ENCODE peak calls at places on chromosomes 2 and 18, in eight cellular contexts. K is A673, F is MM.1S, U is mammary epithelial cell, R is HepG2, A is K562, M is astrocyte, D is H1. E is an unnamed sample. For H3K9me3, the result is how much of the 10 kb centered on the place peaks cover.

GRCh38 chr2:110866496-110866895 is 134.1 kb downstream of the ACOXL start:
- DNase-seq in K (no peak), F (no peak), U (no peak), R (no peak), A (no peak), M (no peak), D (no peak), E (no peak)

GRCh38 chr18:41936471-41937134 is 18.4 kb upstream of the PIK3C3 start:
- DNase-seq in K (peak), F (no peak), U (no peak), R (no peak), A (no peak), M (no peak), D (no peak), E (peak)

GRCh38 chr18:56298935-56299334 is 339.5 kb downstream of the TXNL1 start:
- DNase-seq in K (peak), F (no peak), U (peak), R (no peak), A (peak), M (peak), D (no peak), E (no peak)

GRCh38 chr2:86035883-86036789 is 69.5 kb downstream of the POLR1A start:
- DNase-seq in K (peak), F (peak), U (peak), R (no peak), A (no peak), M (peak), D (no peak), E (no peak)

GRCh38 chr2:230865766-230866703 is 1.3 kb downstream of the ITM2C start:
- DNase-seq in K (peak), F (peak), U (peak), R (no peak), A (no peak), M (no peak), D (peak), E (no peak)

GRCh38 chr2:224009605-224010330 is 29.3 kb downstream of the SERPINE2 start:
- DNase-seq in K (peak), F (no peak), U (no peak), R (no peak), A (no peak), M (peak), D (no peak), E (no peak)

GRCh38 chr2:14626873-14627272 is 5.6 kb upstream of the LRATD1 start:
- DNase-seq in K (no peak), F (peak), U (peak), R (no peak), A (no peak), M (no peak), D (no peak), E (no peak)

GRCh38 chr18:43234889-43235288 is 42.4 kb downstream of the SYT4 start:
- DNase-seq in K (no peak), F (no peak), U (no peak), R (no peak), A (no peak), M (no peak), D (no peak), E (no peak)

GRCh38 chr2:9782197-9782719 is 61.0 kb upstream of the TAF1B start:
- DNase-seq in K (no peak), F (no peak), U (peak), R (no peak), A (no peak), M (no peak), D (no peak), E (no peak)

GRCh38 chr2:173511357-173511756 is 156.7 kb downstream of the CDCA7 start:
- DNase-seq in K (no peak), F (no peak), U (no peak), R (no peak), A (no peak), M (no peak), D (no peak), E (no peak)

GRCh38 chr2:15682354-15682753 is 90.7 kb downstream of the DDX1 start:
- DNase-seq in K (no peak), F (no peak), U (no peak), R (no peak), A (no peak), M (no peak), D (no peak), E (no peak)

GRCh38 chr2:181354626-181355025 is 102.6 kb upstream of the ITGA4 start:
- DNase-seq in K (no peak), F (no peak), U (peak), R (no peak), A (no peak), M (peak), D (no peak), E (no peak)

GRCh38 chr18:55546873-55547704 is 40.9 kb downstream of the TCF4 start:
- DNase-seq in K (peak), F (no peak), U (peak), R (no peak), A (no peak), M (peak), D (no peak), E (no peak)

GRCh38 chr2:184523732-184524131 is 74.6 kb upstream of the ZNF804A start:
- DNase-seq in K (no peak), F (no peak), U (no peak), R (no peak), A (no peak), M (no peak), D (no peak), E (no peak)

GRCh38 chr2:27485496-27485895 is 4.0 kb downstream of the IFT172 start:
- DNase-seq in K (no peak), F (no peak), U (no peak), R (no peak), A (no peak), M (no peak), D (no peak), E (no peak)

GRCh38 chr2:4507706-4508105 is 804.3 kb downstream of the DCDC2C start:
- DNase-seq in K (no peak), F (no peak), U (no peak), R (no peak), A (no peak), M (no peak), D (no peak), E (no peak)

GRCh38 chr2:205166749-205167148 is 515.6 kb upstream of the NRP2 start:
- DNase-seq in K (no peak), F (no peak), U (no peak), R (no peak), A (no peak), M (no peak), D (no peak), E (no peak)

GRCh38 chr2:19474128-19474527 is 115.7 kb upstream of the OSR1 start:
- DNase-seq in K (no peak), F (peak), U (peak), R (no peak), A (no peak), M (peak), D (no peak), E (peak)

GRCh38 chr2:216833076-216833475 is 26.8 kb downstream of the TNP1 start:
- DNase-seq in K (no peak), F (no peak), U (no peak), R (no peak), A (no peak), M (no peak), D (no peak), E (no peak)

GRCh38 chr2:99881901-99882591 is 260.3 kb downstream of the AFF3 start:
- DNase-seq in K (peak), F (no peak), U (peak), R (no peak), A (no peak), M (peak), D (no peak), E (no peak)

GRCh38 chr2:112156152-112156986 is 18.2 kb downstream of the FBLN7 start:
- DNase-seq in K (no peak), F (no peak), U (peak), R (peak), A (no peak), M (peak), D (no peak), E (no peak)

GRCh38 chr2:231458368-231458767 is 5.9 kb downstream of the NCL start:
- DNase-seq in K (no peak), F (no peak), U (no peak), R (no peak), A (no peak), M (no peak), D (no peak), E (no peak)

GRCh38 chr2:128408349-128409305 is 90.0 kb upstream of the HS6ST1 start:
- DNase-seq in K (peak), F (no peak), U (peak), R (no peak), A (no peak), M (peak), D (peak), E (no peak)

GRCh38 chr2:101704816-101705565 is 7.5 kb downstream of the MAP4K4 start:
- DNase-seq in K (no peak), F (no peak), U (no peak), R (no peak), A (no peak), M (peak), D (no peak), E (no peak)

GRCh38 chr2:45748239-45748638 is 96.8 kb downstream of the PRKCE start:
- DNase-seq in K (no peak), F (no peak), U (no peak), R (no peak), A (no peak), M (peak), D (no peak), E (no peak)

GRCh38 chr2:132589966-132590365 is 80.0 kb downstream of the LYPD1 start:
- DNase-seq in K (no peak), F (no peak), U (no peak), R (no peak), A (no peak), M (peak), D (no peak), E (no peak)

GRCh38 chr2:171531291-171531690 is 9.0 kb downstream of the CYBRD1 start:
- DNase-seq in K (no peak), F (no peak), U (no peak), R (no peak), A (no peak), M (peak), D (no peak), E (no peak)

GRCh38 chr2:158413581-158413980 is 43.0 kb downstream of the CCDC148 start:
- DNase-seq in K (no peak), F (no peak), U (no peak), R (no peak), A (no peak), M (no peak), D (no peak), E (no peak)

GRCh38 chr2:2271471-2271941 is 59.6 kb downstream of the MYT1L start:
- DNase-seq in K (no peak), F (no peak), U (no peak), R (no peak), A (no peak), M (peak), D (no peak), E (no peak)

GRCh38 chr18:48031011-48031480 is 100.6 kb upstream of the SMAD2 start:
- DNase-seq in K (peak), F (peak), U (peak), R (peak), A (peak), M (peak), D (peak), E (no peak)

DNA sequence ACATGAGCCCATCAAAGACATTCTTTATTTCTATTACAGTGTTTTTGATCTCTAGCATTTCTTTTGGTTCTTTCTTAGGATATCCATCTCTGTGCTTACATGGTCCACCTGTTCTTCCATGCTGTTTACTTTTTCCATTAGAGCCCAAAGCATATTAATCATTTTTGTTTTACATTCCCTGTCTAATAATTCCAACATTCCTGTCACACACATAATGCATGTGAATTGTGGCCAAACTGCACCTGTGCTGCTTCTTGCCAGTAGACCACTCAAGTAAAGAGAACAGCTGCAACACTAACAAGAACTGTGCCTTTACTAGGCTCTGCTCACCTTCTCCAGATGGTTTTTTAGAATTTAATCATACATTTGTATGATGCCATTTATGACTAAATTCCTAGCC is 103.0 kb downstream of the PTH2R start:
- DNase-seq in K (no peak), F (no peak), U (no peak), R (no peak), A (no peak), M (no peak), D (no peak), E (no peak)
- H3K9me3 ChIP-seq in K (under half), F (under half), U (under half), R (under half), A (under half), M (under half), D (under half), E (under half)

GRCh38 chr2:95299961-95300360 is 2.8 kb downstream of the KCNIP3 start:
- DNase-seq in K (no peak), F (no peak), U (no peak), R (no peak), A (no peak), M (no peak), D (no peak), E (no peak)
- H3K27ac ChIP-seq in K (no peak), F (no peak), U (no peak), R (no peak), A (no peak), M (no peak), D (no peak), E (no peak)

DNA sequence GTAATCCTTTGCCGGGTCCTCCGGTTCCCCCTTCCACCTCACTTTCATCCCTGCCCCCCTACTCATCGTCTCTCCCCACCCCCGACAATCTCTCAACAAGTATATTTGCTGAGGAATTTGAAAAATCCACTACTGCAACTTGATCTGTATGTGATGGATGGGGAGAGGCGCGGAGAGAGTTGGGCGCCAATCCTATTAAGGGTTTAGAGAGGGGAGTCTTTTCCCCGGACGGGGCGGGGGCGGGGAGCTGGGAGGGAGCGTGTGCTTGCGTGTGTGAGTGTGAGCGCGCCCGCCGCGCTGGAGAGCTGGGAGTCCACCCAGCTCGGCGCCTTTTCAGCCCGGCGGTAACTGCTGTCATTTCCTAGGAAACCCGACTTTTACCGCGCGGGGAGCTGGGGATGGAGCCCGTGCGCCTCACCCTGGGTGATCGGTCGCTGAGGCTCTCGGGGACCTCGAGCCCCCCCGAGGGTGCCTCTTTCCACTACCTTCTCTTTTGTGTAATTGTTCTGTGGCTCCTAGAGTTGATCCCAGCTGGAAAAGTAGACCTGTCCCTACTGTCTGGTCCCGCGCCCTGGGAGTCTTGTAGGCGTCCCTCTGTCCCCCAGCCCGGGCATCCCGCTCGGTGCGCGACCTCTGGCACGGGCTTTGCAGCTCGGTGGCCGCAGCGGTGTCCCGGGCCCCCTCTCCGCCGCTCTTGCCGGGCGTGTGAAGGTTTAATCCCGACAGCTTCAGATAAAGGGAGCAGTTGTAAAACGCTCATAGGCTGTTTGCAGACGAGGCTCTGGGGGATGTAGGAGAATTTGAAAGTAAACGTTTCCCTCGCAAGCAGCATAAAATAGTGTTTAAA is 1.5 kb downstream of the GLI2 start:
- DNase-seq in K (peak), F (no peak), U (peak), R (no peak), A (no peak), M (peak), D (peak), E (no peak)
- TF ChIP-seq EZH2 in K (no peak), F (no peak), U (peak), R (no peak), A (no peak), M (no peak), D (no peak), E (no peak)

DNA sequence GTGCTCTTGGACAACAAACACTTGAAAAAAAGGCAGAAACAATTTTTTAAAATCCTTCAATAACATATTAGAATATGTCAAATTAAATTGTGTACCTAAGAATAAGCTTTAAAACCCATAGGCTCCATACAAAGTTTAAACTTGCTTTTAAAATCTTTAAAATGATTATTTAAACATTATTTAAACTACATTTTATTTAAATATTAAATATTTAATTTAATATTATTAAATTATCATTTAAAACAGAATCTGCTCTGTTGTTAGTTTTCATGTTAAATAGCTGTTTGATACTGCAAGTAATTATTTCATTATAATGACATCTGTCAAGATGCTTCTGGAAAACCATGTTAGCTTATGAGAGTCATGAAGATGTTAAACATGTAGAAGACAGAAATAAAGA is 75.6 kb downstream of the MAP4K3 start:
- DNase-seq in K (no peak), F (no peak), U (no peak), R (no peak), A (no peak), M (no peak), D (no peak), E (no peak)
- H3K9me3 ChIP-seq in K (under half), F (under half), U (under half), R (under half), A (under half), M (under half), D (under half), E (under half)

DNA sequence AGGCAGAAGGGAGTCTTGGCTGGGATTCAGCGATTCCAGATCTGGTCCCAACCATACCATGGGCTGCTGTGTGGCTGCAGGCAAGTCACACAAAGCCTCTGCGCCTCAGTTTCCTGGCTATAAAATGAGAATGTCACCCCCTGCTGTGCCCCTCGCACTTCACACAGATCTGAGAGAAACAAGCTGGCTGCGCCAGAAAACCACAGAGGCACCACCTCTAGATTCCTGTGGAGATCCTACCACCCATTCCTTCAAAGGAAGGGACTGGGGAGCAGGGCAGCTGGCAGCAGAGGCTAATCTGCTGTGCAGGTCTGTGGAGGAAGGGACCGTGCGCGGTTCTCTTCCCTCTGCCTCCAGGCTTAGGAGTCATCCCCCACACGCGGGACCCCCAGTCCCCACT is 19.8 kb downstream of the NEURL3 start:
- DNase-seq in K (peak), F (no peak), U (no peak), R (no peak), A (no peak), M (no peak), D (no peak), E (peak)
- H3K27ac ChIP-seq in K (no peak), F (peak), U (no peak), R (no peak), A (no peak), M (no peak), D (no peak), E (peak)

DNA sequence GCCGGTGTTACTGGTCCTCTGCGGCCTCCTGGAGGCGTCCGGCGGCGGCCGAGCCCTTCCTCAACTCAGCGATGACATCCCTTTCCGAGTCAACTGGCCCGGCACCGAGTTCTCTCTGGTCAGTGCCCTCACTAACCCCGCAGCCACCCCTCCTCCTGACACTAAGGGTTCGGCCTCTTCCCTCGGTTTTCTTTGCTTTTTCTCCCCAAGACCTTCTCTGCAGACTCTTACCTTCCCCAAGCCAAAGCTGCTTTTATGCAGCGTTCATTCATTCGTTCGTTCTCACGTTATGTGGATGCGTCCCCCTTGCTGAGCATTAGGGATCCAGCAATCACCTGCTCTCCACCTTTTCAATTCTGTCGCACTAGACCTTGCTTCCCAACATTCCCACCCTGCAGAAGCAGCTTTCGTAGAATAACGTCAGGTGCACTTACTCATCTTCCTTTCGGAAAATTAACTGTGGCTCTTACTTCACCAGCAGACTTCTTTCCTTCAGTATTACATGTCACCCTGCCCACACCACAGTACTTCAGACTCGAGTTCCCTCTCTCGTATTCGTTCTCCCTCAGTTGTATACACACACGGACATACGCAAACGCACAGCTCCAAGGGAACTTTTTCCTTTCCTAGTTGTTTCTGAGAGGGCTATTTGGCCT is 539 bp downstream of the ERLEC1 start:
- DNase-seq in K (peak), F (peak), U (peak), R (peak), A (no peak), M (peak), D (no peak), E (no peak)
- TF ChIP-seq EZH2 in K (no peak), F (no peak), U (no peak), R (no peak), A (no peak), M (no peak), D (no peak), E (no peak)

GRCh38 chr2:41234093-41234492 is 782.2 kb upstream of the SLC8A1 start:
- DNase-seq in K (no peak), F (no peak), U (no peak), R (no peak), A (no peak), M (no peak), D (no peak), E (no peak)
- H3K9me3 ChIP-seq in K (under half), F (under half), U (under half), R (under half), A (under half), M (under half), D (under half), E (under half)

GRCh38 chr18:62875320-62875719 is 160.0 kb downstream of the PHLPP1 start:
- DNase-seq in K (no peak), F (no peak), U (no peak), R (no peak), A (no peak), M (no peak), D (no peak), E (no peak)

GRCh38 chr18:62868645-62869044 is 153.3 kb downstream of the PHLPP1 start:
- DNase-seq in K (no peak), F (no peak), U (no peak), R (no peak), A (no peak), M (no peak), D (no peak), E (no peak)

GRCh38 chr18:62869327-62869726 is 154.0 kb downstream of the PHLPP1 start:
- DNase-seq in K (no peak), F (no peak), U (no peak), R (no peak), A (no peak), M (no peak), D (no peak), E (no peak)

GRCh38 chr18:62867521-62867920 is 152.2 kb downstream of the PHLPP1 start:
- DNase-seq in K (no peak), F (no peak), U (no peak), R (no peak), A (no peak), M (peak), D (no peak), E (no peak)

GRCh38 chr18:62870643-62871042 is 155.3 kb downstream of the PHLPP1 start:
- DNase-seq in K (no peak), F (no peak), U (no peak), R (no peak), A (no peak), M (no peak), D (no peak), E (no peak)
- H3K27ac ChIP-seq in K (no peak), F (peak), U (no peak), R (no peak), A (no peak), M (no peak), D (no peak), E (no peak)